ENCODE peak calls at places on chromosome 12, in six cellular contexts. One of them, this sample, is unnamed.

GRCh38 chr12:76688627-76689026 is 75.3 kb upstream of the ZDHHC17 start:
- DNase-seq in K562: no peak
- DNase-seq in CD8-positive, alpha-beta T cell: no peak
- DNase-seq in tibial nerve: no peak
- DNase-seq in SJCRH30: peak
- DNase-seq in naive thymus-derived CD4-positive, alpha-beta T cell: peak
- DNase-seq in this sample: no peak

GRCh38 chr12:105423921-105424320 is 93.4 kb downstream of the C12orf75 start:
- DNase-seq in tibial nerve: no peak
- DNase-seq in K562: peak
- DNase-seq in SJCRH30: peak
- DNase-seq in CD8-positive, alpha-beta T cell: no peak
- DNase-seq in naive thymus-derived CD4-positive, alpha-beta T cell: no peak
- DNase-seq in this sample: no peak

GRCh38 chr12:131112690-131113290 is 159.1 kb downstream of the ADGRD1 start:
- DNase-seq in SJCRH30: no peak
- DNase-seq in CD8-positive, alpha-beta T cell: no peak
- DNase-seq in tibial nerve: no peak
- DNase-seq in K562: no peak
- DNase-seq in naive thymus-derived CD4-positive, alpha-beta T cell: no peak
- DNase-seq in this sample: no peak

GRCh38 chr12:105365231-105365630 is 34.7 kb downstream of the C12orf75 start:
- DNase-seq in CD8-positive, alpha-beta T cell: no peak
- DNase-seq in naive thymus-derived CD4-positive, alpha-beta T cell: no peak
- DNase-seq in tibial nerve: no peak
- DNase-seq in SJCRH30: no peak
- DNase-seq in K562: no peak
- DNase-seq in this sample: no peak

GRCh38 chr12:74365178-74365964 is 172.3 kb upstream of the ATXN7L3B start:
- DNase-seq in naive thymus-derived CD4-positive, alpha-beta T cell: no peak
- DNase-seq in CD8-positive, alpha-beta T cell: no peak
- DNase-seq in K562: peak
- DNase-seq in tibial nerve: no peak
- DNase-seq in SJCRH30: peak
- DNase-seq in this sample: no peak

GRCh38 chr12:109336593-109336992 is 11.1 kb upstream of the MYO1H start:
- DNase-seq in tibial nerve: no peak
- DNase-seq in SJCRH30: no peak
- DNase-seq in CD8-positive, alpha-beta T cell: no peak
- DNase-seq in K562: no peak
- DNase-seq in naive thymus-derived CD4-positive, alpha-beta T cell: no peak
- DNase-seq in this sample: no peak

GRCh38 chr12:102513739-102514138 is 33.4 kb upstream of the IGF1 start:
- DNase-seq in naive thymus-derived CD4-positive, alpha-beta T cell: no peak
- DNase-seq in K562: no peak
- DNase-seq in tibial nerve: no peak
- DNase-seq in SJCRH30: no peak
- DNase-seq in CD8-positive, alpha-beta T cell: no peak
- DNase-seq in this sample: no peak

GRCh38 chr12:115096673-115097349 is 412.8 kb upstream of the TBX3 start:
- DNase-seq in tibial nerve: no peak
- DNase-seq in K562: no peak
- DNase-seq in naive thymus-derived CD4-positive, alpha-beta T cell: no peak
- DNase-seq in CD8-positive, alpha-beta T cell: no peak
- DNase-seq in SJCRH30: no peak
- DNase-seq in this sample: no peak

GRCh38 chr12:94596596-94596995 is 53.8 kb downstream of the TMCC3 start:
- DNase-seq in CD8-positive, alpha-beta T cell: no peak
- DNase-seq in tibial nerve: no peak
- DNase-seq in naive thymus-derived CD4-positive, alpha-beta T cell: no peak
- DNase-seq in K562: no peak
- DNase-seq in SJCRH30: peak
- DNase-seq in this sample: no peak

GRCh38 chr12:118183711-118184110 is 47.8 kb downstream of the PEBP1 start:
- DNase-seq in SJCRH30: no peak
- DNase-seq in naive thymus-derived CD4-positive, alpha-beta T cell: no peak
- DNase-seq in K562: no peak
- DNase-seq in CD8-positive, alpha-beta T cell: no peak
- DNase-seq in tibial nerve: no peak
- DNase-seq in this sample: no peak

GRCh38 chr12:90938451-90938850 is 16.5 kb downstream of the CCER1 start:
- DNase-seq in CD8-positive, alpha-beta T cell: no peak
- DNase-seq in K562: no peak
- DNase-seq in tibial nerve: no peak
- DNase-seq in naive thymus-derived CD4-positive, alpha-beta T cell: no peak
- DNase-seq in SJCRH30: no peak
- DNase-seq in this sample: no peak

GRCh38 chr12:7959278-7960063 is 23.5 kb upstream of the SLC2A3 start:
- DNase-seq in SJCRH30: peak
- DNase-seq in K562: peak
- DNase-seq in naive thymus-derived CD4-positive, alpha-beta T cell: peak
- DNase-seq in CD8-positive, alpha-beta T cell: peak
- DNase-seq in tibial nerve: peak
- DNase-seq in this sample: no peak

GRCh38 chr12:25775968-25776367 is 182.5 kb upstream of the RASSF8 start:
- DNase-seq in tibial nerve: no peak
- DNase-seq in SJCRH30: no peak
- DNase-seq in naive thymus-derived CD4-positive, alpha-beta T cell: no peak
- DNase-seq in CD8-positive, alpha-beta T cell: no peak
- DNase-seq in K562: no peak
- DNase-seq in this sample: no peak

GRCh38 chr12:111224196-111225066 is 144.5 kb downstream of the PHETA1 start:
- DNase-seq in CD8-positive, alpha-beta T cell: no peak
- DNase-seq in tibial nerve: no peak
- DNase-seq in naive thymus-derived CD4-positive, alpha-beta T cell: no peak
- DNase-seq in K562: no peak
- DNase-seq in SJCRH30: no peak
- DNase-seq in this sample: no peak

GRCh38 chr12:110271015-110271414 is 10.0 kb upstream of the ATP2A2 start:
- DNase-seq in K562: no peak
- DNase-seq in tibial nerve: no peak
- DNase-seq in naive thymus-derived CD4-positive, alpha-beta T cell: no peak
- DNase-seq in SJCRH30: no peak
- DNase-seq in CD8-positive, alpha-beta T cell: no peak
- DNase-seq in this sample: no peak

GRCh38 chr12:8548192-8548591 is 7.5 kb upstream of the CLEC4E start:
- DNase-seq in naive thymus-derived CD4-positive, alpha-beta T cell: no peak
- DNase-seq in tibial nerve: no peak
- DNase-seq in K562: no peak
- DNase-seq in SJCRH30: no peak
- DNase-seq in CD8-positive, alpha-beta T cell: no peak
- DNase-seq in this sample: no peak

GRCh38 chr12:10740182-10740581 is 17.1 kb upstream of the YBX3 start:
- DNase-seq in naive thymus-derived CD4-positive, alpha-beta T cell: no peak
- DNase-seq in CD8-positive, alpha-beta T cell: no peak
- DNase-seq in SJCRH30: no peak
- DNase-seq in tibial nerve: no peak
- DNase-seq in K562: no peak
- DNase-seq in this sample: no peak

GRCh38 chr12:29782821-29783772 is 645 bp downstream of the TMTC1 start:
- DNase-seq in SJCRH30: peak
- DNase-seq in naive thymus-derived CD4-positive, alpha-beta T cell: no peak
- DNase-seq in CD8-positive, alpha-beta T cell: no peak
- DNase-seq in tibial nerve: peak
- DNase-seq in K562: no peak
- DNase-seq in this sample: peak

GRCh38 chr12:131102991-131103609 is 149.4 kb downstream of the ADGRD1 start:
- DNase-seq in tibial nerve: no peak
- DNase-seq in SJCRH30: no peak
- DNase-seq in K562: no peak
- DNase-seq in CD8-positive, alpha-beta T cell: no peak
- DNase-seq in naive thymus-derived CD4-positive, alpha-beta T cell: no peak
- DNase-seq in this sample: no peak

GRCh38 chr12:5432011-5432400 is at the start of gene NTF3:
- DNase-seq in SJCRH30: peak
- DNase-seq in tibial nerve: no peak
- DNase-seq in CD8-positive, alpha-beta T cell: no peak
- DNase-seq in K562: no peak
- DNase-seq in naive thymus-derived CD4-positive, alpha-beta T cell: no peak
- DNase-seq in this sample: no peak

GRCh38 chr12:82486524-82487235 is 128.4 kb downstream of the METTL25 start:
- DNase-seq in K562: no peak
- DNase-seq in SJCRH30: no peak
- DNase-seq in CD8-positive, alpha-beta T cell: no peak
- DNase-seq in tibial nerve: no peak
- DNase-seq in naive thymus-derived CD4-positive, alpha-beta T cell: no peak
- DNase-seq in this sample: no peak

GRCh38 chr12:78441737-78442453 is 422.7 kb upstream of the SYT1 start:
- DNase-seq in K562: no peak
- DNase-seq in SJCRH30: no peak
- DNase-seq in naive thymus-derived CD4-positive, alpha-beta T cell: no peak
- DNase-seq in CD8-positive, alpha-beta T cell: no peak
- DNase-seq in tibial nerve: no peak
- DNase-seq in this sample: no peak

GRCh38 chr12:15996254-15996653 is 85.1 kb downstream of the DERA start:
- DNase-seq in naive thymus-derived CD4-positive, alpha-beta T cell: no peak
- DNase-seq in CD8-positive, alpha-beta T cell: no peak
- DNase-seq in K562: no peak
- DNase-seq in SJCRH30: peak
- DNase-seq in tibial nerve: no peak
- DNase-seq in this sample: no peak

GRCh38 chr12:45302621-45303020 is 86.7 kb downstream of the ANO6 start:
- DNase-seq in tibial nerve: no peak
- DNase-seq in naive thymus-derived CD4-positive, alpha-beta T cell: no peak
- DNase-seq in SJCRH30: no peak
- DNase-seq in K562: no peak
- DNase-seq in CD8-positive, alpha-beta T cell: no peak
- DNase-seq in this sample: no peak

GRCh38 chr12:45304514-45305178 is 88.8 kb downstream of the ANO6 start:
- DNase-seq in naive thymus-derived CD4-positive, alpha-beta T cell: no peak
- DNase-seq in CD8-positive, alpha-beta T cell: no peak
- DNase-seq in K562: no peak
- DNase-seq in SJCRH30: no peak
- DNase-seq in tibial nerve: no peak
- DNase-seq in this sample: no peak

GRCh38 chr12:45305904-45306303 is 90.0 kb downstream of the ANO6 start:
- DNase-seq in naive thymus-derived CD4-positive, alpha-beta T cell: no peak
- DNase-seq in CD8-positive, alpha-beta T cell: no peak
- DNase-seq in tibial nerve: no peak
- DNase-seq in K562: no peak
- DNase-seq in SJCRH30: no peak
- DNase-seq in this sample: no peak

GRCh38 chr12:45299132-45299692 is 83.3 kb downstream of the ANO6 start:
- DNase-seq in naive thymus-derived CD4-positive, alpha-beta T cell: no peak
- DNase-seq in SJCRH30: no peak
- DNase-seq in tibial nerve: no peak
- DNase-seq in K562: no peak
- DNase-seq in CD8-positive, alpha-beta T cell: no peak
- DNase-seq in this sample: no peak

GRCh38 chr12:45303955-45304354 is 88.1 kb downstream of the ANO6 start:
- DNase-seq in tibial nerve: no peak
- DNase-seq in naive thymus-derived CD4-positive, alpha-beta T cell: no peak
- DNase-seq in K562: no peak
- DNase-seq in SJCRH30: no peak
- DNase-seq in CD8-positive, alpha-beta T cell: no peak
- DNase-seq in this sample: no peak
- H3K27ac ChIP-seq in tibial nerve: no peak
- H3K27ac ChIP-seq in naive thymus-derived CD4-positive, alpha-beta T cell: no peak
- H3K27ac ChIP-seq in K562: no peak
- H3K27ac ChIP-seq in SJCRH30: no peak
- H3K27ac ChIP-seq in CD8-positive, alpha-beta T cell: no peak
- H3K27ac ChIP-seq in this sample: no peak

GRCh38 chr12:52872644-52873384 is 24.0 kb upstream of the KRT78 start:
- DNase-seq in SJCRH30: no peak
- DNase-seq in K562: no peak
- DNase-seq in naive thymus-derived CD4-positive, alpha-beta T cell: no peak
- DNase-seq in CD8-positive, alpha-beta T cell: no peak
- DNase-seq in tibial nerve: no peak
- DNase-seq in this sample: no peak
- H3K27ac ChIP-seq in SJCRH30: no peak
- H3K27ac ChIP-seq in K562: peak
- H3K27ac ChIP-seq in naive thymus-derived CD4-positive, alpha-beta T cell: no peak
- H3K27ac ChIP-seq in CD8-positive, alpha-beta T cell: no peak
- H3K27ac ChIP-seq in tibial nerve: peak
- H3K27ac ChIP-seq in this sample: no peak

DNA sequence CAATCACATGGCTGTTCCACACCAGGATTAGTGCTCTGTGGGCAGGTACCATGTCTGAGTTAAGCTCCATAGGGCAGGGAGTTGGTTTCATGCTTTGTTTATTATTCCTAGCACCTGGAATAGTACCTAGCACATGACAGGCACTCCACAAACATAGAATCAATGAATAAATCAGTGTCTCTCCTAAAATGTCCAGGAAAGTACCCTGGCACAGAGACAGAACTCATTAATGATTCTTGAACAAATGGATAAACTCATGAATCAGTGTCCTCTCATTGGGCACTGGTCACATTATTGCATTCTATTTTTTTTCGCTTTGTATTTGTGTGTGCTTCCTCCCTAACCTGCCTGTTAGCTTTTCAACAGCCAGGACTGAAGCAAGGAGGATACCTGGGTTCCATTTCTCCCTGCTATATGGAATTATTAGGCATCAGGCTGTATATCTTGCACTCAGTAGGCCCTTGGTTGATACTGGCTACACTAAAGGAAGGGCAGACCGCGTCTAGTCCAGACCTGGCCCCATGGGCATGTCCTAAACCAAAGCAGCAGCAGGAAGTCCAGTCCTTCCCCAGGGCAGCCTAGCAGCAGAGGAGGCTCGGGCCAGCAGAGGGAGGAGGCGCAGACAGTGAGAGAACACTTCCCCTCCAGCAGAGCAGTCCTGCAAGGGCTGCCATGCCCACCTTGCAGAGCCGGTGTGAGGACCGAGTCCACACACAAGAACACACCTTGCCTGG is 18.4 kb downstream of the HDAC7 start:
- DNase-seq in naive thymus-derived CD4-positive, alpha-beta T cell: no peak
- DNase-seq in CD8-positive, alpha-beta T cell: no peak
- DNase-seq in SJCRH30: no peak
- DNase-seq in K562: no peak
- DNase-seq in tibial nerve: no peak
- DNase-seq in this sample: peak
- H3K27ac ChIP-seq in naive thymus-derived CD4-positive, alpha-beta T cell: peak
- H3K27ac ChIP-seq in CD8-positive, alpha-beta T cell: no peak
- H3K27ac ChIP-seq in SJCRH30: no peak
- H3K27ac ChIP-seq in K562: no peak
- H3K27ac ChIP-seq in tibial nerve: no peak
- H3K27ac ChIP-seq in this sample: peak

GRCh38 chr12:41190360-41190759 is 2.2 kb downstream of the PDZRN4 start:
- DNase-seq in CD8-positive, alpha-beta T cell: no peak
- DNase-seq in K562: no peak
- DNase-seq in naive thymus-derived CD4-positive, alpha-beta T cell: no peak
- DNase-seq in tibial nerve: peak
- DNase-seq in SJCRH30: peak
- DNase-seq in this sample: no peak

GRCh38 chr12:41185946-41186345 is 2.2 kb upstream of the PDZRN4 start:
- DNase-seq in K562: no peak
- DNase-seq in tibial nerve: no peak
- DNase-seq in SJCRH30: no peak
- DNase-seq in CD8-positive, alpha-beta T cell: no peak
- DNase-seq in naive thymus-derived CD4-positive, alpha-beta T cell: no peak
- DNase-seq in this sample: no peak

GRCh38 chr12:41188058-41188840 is at the start of gene PDZRN4:
- DNase-seq in naive thymus-derived CD4-positive, alpha-beta T cell: no peak
- DNase-seq in SJCRH30: no peak
- DNase-seq in tibial nerve: peak
- DNase-seq in K562: no peak
- DNase-seq in CD8-positive, alpha-beta T cell: no peak
- DNase-seq in this sample: no peak

GRCh38 chr12:41189395-41190251 is 1.5 kb downstream of the PDZRN4 start:
- DNase-seq in SJCRH30: peak
- DNase-seq in K562: no peak
- DNase-seq in CD8-positive, alpha-beta T cell: no peak
- DNase-seq in tibial nerve: peak
- DNase-seq in naive thymus-derived CD4-positive, alpha-beta T cell: no peak
- DNase-seq in this sample: no peak

GRCh38 chr12:41188841-41189394 is 798 bp downstream of the PDZRN4 start:
- DNase-seq in SJCRH30: no peak
- DNase-seq in CD8-positive, alpha-beta T cell: no peak
- DNase-seq in naive thymus-derived CD4-positive, alpha-beta T cell: no peak
- DNase-seq in tibial nerve: no peak
- DNase-seq in K562: no peak
- DNase-seq in this sample: no peak
- H3K27ac ChIP-seq in SJCRH30: no peak
- H3K27ac ChIP-seq in CD8-positive, alpha-beta T cell: no peak
- H3K27ac ChIP-seq in naive thymus-derived CD4-positive, alpha-beta T cell: no peak
- H3K27ac ChIP-seq in tibial nerve: peak
- H3K27ac ChIP-seq in K562: no peak
- H3K27ac ChIP-seq in this sample: no peak